ENCODE peak calls at places on chromosomes 16 and 17, in six cellular contexts. C is dorsolateral prefrontal cortex, R is H7, T is stromal cell of bone marrow, D is amygdala, A is AG08396. E is an unnamed sample.

GRCh38 chr17:44216173-44216572 is 3.3 kb downstream of the UBTF start:
- DNase-seq in C (no peak), R (no peak), T (no peak), D (no peak), A (no peak), E (no peak)

GRCh38 chr17:38663125-38663751 is 11.5 kb downstream of the EPOP start:
- DNase-seq in C (peak; percentile 74), R (peak; percentile 92), T (no peak), D (peak; percentile 67), A (peak; percentile 68), E (no peak)

GRCh38 chr16:89193021-89193575 is 7.2 kb downstream of the SLC22A31 start:
- DNase-seq in C (no peak), R (peak; percentile 99), T (no peak), D (no peak), A (peak; percentile 92), E (no peak)

GRCh38 chr16:685967-686366 is 1.8 kb upstream of the JMJD8 start:
- DNase-seq in C (no peak), R (peak; percentile 84), T (no peak), D (no peak), A (peak; percentile 69), E (no peak)

GRCh38 chr16:23466162-23466885 is 13.3 kb upstream of the COG7 start:
- DNase-seq in C (no peak), R (no peak), T (peak; percentile 96), D (no peak), A (peak; percentile 62), E (no peak)

GRCh38 chr16:974606-975312 is 4.0 kb upstream of the LMF1 start:
- DNase-seq in C (no peak), R (no peak), T (no peak), D (peak; percentile 59), A (no peak), E (no peak)

GRCh38 chr17:41026668-41027471 is at the start of gene KRTAP1-5:
- DNase-seq in C (no peak), R (no peak), T (peak; percentile 70), D (no peak), A (peak; percentile 61), E (no peak)

GRCh38 chr17:44828919-44829557 is 1.0 kb downstream of the GJC1 start:
- DNase-seq in C (no peak), R (no peak), T (no peak), D (no peak), A (no peak), E (no peak)

GRCh38 chr16:66858740-66859396 is 14.7 kb downstream of the CA7 start:
- DNase-seq in C (no peak), R (peak; percentile 10), T (no peak), D (no peak), A (peak; percentile 72), E (no peak)

GRCh38 chr16:17154981-17155380 is 315.8 kb downstream of the XYLT1 start:
- DNase-seq in C (no peak), R (no peak), T (no peak), D (no peak), A (no peak), E (no peak)

GRCh38 chr17:65181237-65182061 is 44.3 kb downstream of the RGS9 start:
- DNase-seq in C (no peak), R (no peak), T (no peak), D (no peak), A (no peak), E (no peak)

GRCh38 chr16:69073181-69073669 is 32.2 kb upstream of the HAS3 start:
- DNase-seq in C (no peak), R (no peak), T (peak; percentile 76), D (no peak), A (no peak), E (no peak)

GRCh38 chr17:15334266-15334665 is 7.1 kb downstream of the TEKT3 start:
- DNase-seq in C (no peak), R (no peak), T (no peak), D (no peak), A (no peak), E (no peak)

GRCh38 chr17:80175411-80175810 is 5.6 kb downstream of the CARD14 start:
- DNase-seq in C (no peak), R (peak; percentile 82), T (no peak), D (no peak), A (peak; percentile 69), E (no peak)

GRCh38 chr17:80785477-80786178 is 206.0 kb upstream of the CHMP6 start:
- DNase-seq in C (no peak), R (no peak), T (no peak), D (no peak), A (no peak), E (peak; percentile 55)

GRCh38 chr17:32302860-32303649 is 37.4 kb downstream of the RHBDL3 start:
- DNase-seq in C (no peak), R (peak; percentile 88), T (no peak), D (no peak), A (no peak), E (no peak)

GRCh38 chr17:1486802-1487695 is 5.4 kb downstream of the MYO1C start:
- DNase-seq in C (no peak), R (peak; percentile 92), T (peak; percentile 40), D (no peak), A (peak; percentile 59), E (no peak)

GRCh38 chr16:66515543-66516171 is 34.3 kb downstream of the TK2 start:
- DNase-seq in C (no peak), R (peak; percentile 75), T (no peak), D (no peak), A (peak; percentile 59), E (no peak)

GRCh38 chr17:19237389-19238166 is 412 bp downstream of the EPN2 start:
- DNase-seq in C (no peak), R (peak; percentile 90), T (no peak), D (no peak), A (no peak), E (no peak)

GRCh38 chr17:50570516-50570915 is 10.0 kb downstream of the CACNA1G start:
- DNase-seq in C (no peak), R (no peak), T (no peak), D (no peak), A (no peak), E (no peak)

GRCh38 chr17:61755668-61756067 is 107.7 kb downstream of the BRIP1 start:
- DNase-seq in C (no peak), R (no peak), T (no peak), D (no peak), A (no peak), E (no peak)

GRCh38 chr16:57165923-57166322 is 19.9 kb downstream of the PSME3IP1 start:
- DNase-seq in C (no peak), R (no peak), T (no peak), D (no peak), A (no peak), E (no peak)

GRCh38 chr17:29237476-29238132 is 9.1 kb upstream of the CRYBA1 start:
- DNase-seq in C (no peak), R (no peak), T (peak; percentile 65), D (no peak), A (no peak), E (no peak)

GRCh38 chr17:83079340-83079747 is at the start of gene METRNL:
- DNase-seq in C (peak; percentile 61), R (peak; percentile 99), T (peak; percentile 47), D (peak; percentile 41), A (peak; percentile 97), E (peak; percentile 28)

GRCh38 chr16:79176987-79177386 is 423.6 kb downstream of the MAF start:
- DNase-seq in C (no peak), R (no peak), T (no peak), D (no peak), A (no peak), E (no peak)

GRCh38 chr17:82414548-82415281 is 3.4 kb upstream of the HEXD start:
- DNase-seq in C (peak; percentile 48), R (peak; percentile 99), T (peak; percentile 40), D (no peak), A (peak; percentile 94), E (peak; percentile 11)

GRCh38 chr16:84795338-84796053 is 24.3 kb upstream of the CRISPLD2 start:
- DNase-seq in C (no peak), R (no peak), T (peak; percentile 96), D (no peak), A (peak; percentile 89), E (no peak)

GRCh38 chr17:8726477-8726876 is 18.2 kb downstream of the CCDC42 start:
- DNase-seq in C (no peak), R (no peak), T (no peak), D (no peak), A (no peak), E (no peak)

GRCh38 chr17:36459045-36459444 is 27.4 kb upstream of the ZNHIT3 start:
- DNase-seq in C (no peak), R (peak; percentile 21), T (no peak), D (no peak), A (no peak), E (no peak)

GRCh38 chr17:21199311-21199710 is 14.7 kb downstream of the TMEM11 start:
- DNase-seq in C (no peak), R (peak; percentile 80), T (peak; percentile 29), D (no peak), A (no peak), E (no peak)

GRCh38 chr17:44942456-44942855 is 5.1 kb downstream of the KIF18B start:
- DNase-seq in C (no peak), R (no peak), T (no peak), D (no peak), A (no peak), E (no peak)

GRCh38 chr17:56099649-56100048 is 53.6 kb upstream of the ANKFN1 start:
- DNase-seq in C (no peak), R (no peak), T (peak; percentile 3), D (no peak), A (peak; percentile 19), E (no peak)

GRCh38 chr17:60602385-60602742 is 2.4 kb downstream of the PPM1D start:
- DNase-seq in C (no peak), R (no peak), T (no peak), D (no peak), A (no peak), E (no peak)

GRCh38 chr16:77043076-77043475 is 147.9 kb upstream of the MON1B start:
- DNase-seq in C (no peak), R (peak; percentile 17), T (peak; percentile 11), D (no peak), A (no peak), E (no peak)

GRCh38 chr17:78138204-78139060 is 7.8 kb upstream of the C17orf99 start:
- DNase-seq in C (no peak), R (peak; percentile 66), T (no peak), D (no peak), A (no peak), E (no peak)

GRCh38 chr17:74368341-74369152 is 1.2 kb downstream of the GPR142 start:
- DNase-seq in C (peak; percentile 77), R (peak; percentile 95), T (peak; percentile 22), D (peak; percentile 77), A (peak; percentile 90), E (peak; percentile 74)

E was measured in occipital lobe.